ENCODE peak calls at places on chromosome 22, in five cellular contexts. One of them, this sample, is unnamed.

GRCh38 chr22:37177221-37177620 is 10.8 kb downstream of the C1QTNF6 start:
- DNase-seq in K562: no peak
- DNase-seq in GM23338: no peak
- DNase-seq in HepG2: no peak
- DNase-seq in GM12878: no peak
- DNase-seq in this sample: no peak

GRCh38 chr22:42692239-42693054 is 28.2 kb downstream of the A4GALT start:
- DNase-seq in K562: no peak
- DNase-seq in GM23338: peak
- DNase-seq in HepG2: no peak
- DNase-seq in GM12878: no peak
- DNase-seq in this sample: no peak

GRCh38 chr22:49392841-49393510 is 434.7 kb downstream of the BRD1 start:
- DNase-seq in K562: no peak
- DNase-seq in GM23338: no peak
- DNase-seq in HepG2: no peak
- DNase-seq in GM12878: no peak
- DNase-seq in this sample: no peak

GRCh38 chr22:29938285-29938693 is 55.3 kb downstream of the MTMR3 start:
- DNase-seq in K562: peak
- DNase-seq in GM23338: no peak
- DNase-seq in HepG2: no peak
- DNase-seq in GM12878: peak
- DNase-seq in this sample: no peak

GRCh38 chr22:37234736-37235711 is 9.0 kb downstream of the RAC2 start:
- DNase-seq in K562: no peak
- DNase-seq in GM23338: no peak
- DNase-seq in HepG2: no peak
- DNase-seq in GM12878: no peak
- DNase-seq in this sample: no peak

GRCh38 chr22:50544078-50544745 is 1.5 kb upstream of the KLHDC7B start:
- DNase-seq in K562: no peak
- DNase-seq in GM23338: peak
- DNase-seq in HepG2: no peak
- DNase-seq in GM12878: no peak
- DNase-seq in this sample: peak

GRCh38 chr22:49937758-49938564 is 19.5 kb downstream of the CRELD2 start:
- DNase-seq in K562: no peak
- DNase-seq in GM23338: no peak
- DNase-seq in HepG2: peak
- DNase-seq in GM12878: no peak
- DNase-seq in this sample: no peak

GRCh38 chr22:48483764-48484528 is 1343.7 kb downstream of the BRD1 start:
- DNase-seq in K562: no peak
- DNase-seq in GM23338: no peak
- DNase-seq in HepG2: no peak
- DNase-seq in GM12878: no peak
- DNase-seq in this sample: no peak

GRCh38 chr22:18970180-18970947 is 34.3 kb upstream of the PRODH start:
- DNase-seq in K562: peak
- DNase-seq in GM23338: peak
- DNase-seq in HepG2: no peak
- DNase-seq in GM12878: no peak
- DNase-seq in this sample: peak

GRCh38 chr22:38228326-38228872 is 26.6 kb downstream of the MAFF start:
- DNase-seq in K562: no peak
- DNase-seq in GM23338: no peak
- DNase-seq in HepG2: no peak
- DNase-seq in GM12878: no peak
- DNase-seq in this sample: no peak

GRCh38 chr22:39090426-39091064 is 6.5 kb upstream of the APOBEC3H start:
- DNase-seq in K562: no peak
- DNase-seq in GM23338: no peak
- DNase-seq in HepG2: no peak
- DNase-seq in GM12878: no peak
- DNase-seq in this sample: no peak

GRCh38 chr22:19832476-19833108 is 22.1 kb downstream of the GNB1L start:
- DNase-seq in K562: no peak
- DNase-seq in GM23338: no peak
- DNase-seq in HepG2: no peak
- DNase-seq in GM12878: no peak
- DNase-seq in this sample: no peak

GRCh38 chr22:40484906-40485660 is 114.7 kb downstream of the SGSM3 start:
- DNase-seq in K562: no peak
- DNase-seq in GM23338: no peak
- DNase-seq in HepG2: no peak
- DNase-seq in GM12878: no peak
- DNase-seq in this sample: no peak
- TF ChIP-seq JUNB in K562: no peak
- TF ChIP-seq JUNB in GM23338: no peak
- TF ChIP-seq JUNB in HepG2: no peak
- TF ChIP-seq JUNB in GM12878: no peak
- TF ChIP-seq JUNB in this sample: no peak

GRCh38 chr22:28016781-28017557 is 97.9 kb upstream of the PITPNB start:
- DNase-seq in K562: no peak
- DNase-seq in GM23338: no peak
- DNase-seq in HepG2: no peak
- DNase-seq in GM12878: no peak
- DNase-seq in this sample: no peak
- H3K27ac ChIP-seq in K562: no peak
- H3K27ac ChIP-seq in GM23338: no peak
- H3K27ac ChIP-seq in HepG2: no peak
- H3K27ac ChIP-seq in GM12878: no peak
- H3K27ac ChIP-seq in this sample: no peak

DNA sequence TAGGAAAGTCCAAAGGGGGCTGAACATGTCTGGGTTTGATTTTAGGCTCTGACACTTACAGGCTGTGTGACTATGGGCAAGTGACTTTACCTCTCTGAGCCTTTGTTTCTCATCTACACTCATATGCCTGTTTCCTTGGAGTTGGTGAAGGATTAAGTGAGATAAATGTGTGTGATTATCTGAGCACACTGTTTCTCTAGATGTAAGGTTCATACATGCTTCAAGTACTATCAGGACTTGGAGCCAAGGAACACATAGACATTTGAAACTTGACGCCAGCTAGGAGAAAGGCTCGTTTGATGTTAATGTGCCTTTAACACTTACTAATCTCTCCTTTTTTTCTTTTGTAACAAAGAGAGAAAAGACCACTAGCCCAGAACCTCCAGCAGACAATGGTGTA is 9.7 kb downstream of the CRYBB1 start:
- DNase-seq in K562: no peak
- DNase-seq in GM23338: no peak
- DNase-seq in HepG2: no peak
- DNase-seq in GM12878: no peak
- DNase-seq in this sample: no peak
- TF ChIP-seq JUNB in K562: no peak
- TF ChIP-seq JUNB in GM23338: no peak
- TF ChIP-seq JUNB in HepG2: no peak
- TF ChIP-seq JUNB in GM12878: no peak
- TF ChIP-seq JUNB in this sample: no peak

GRCh38 chr22:20981787-20982562 is at the start of gene LZTR1:
- DNase-seq in K562: peak
- DNase-seq in GM23338: peak
- DNase-seq in HepG2: peak
- DNase-seq in GM12878: peak
- DNase-seq in this sample: peak
- H3K27ac ChIP-seq in K562: peak
- H3K27ac ChIP-seq in GM23338: peak
- H3K27ac ChIP-seq in HepG2: peak
- H3K27ac ChIP-seq in GM12878: peak
- H3K27ac ChIP-seq in this sample: peak

GRCh38 chr22:22720201-22720723 is 75.8 kb downstream of the GGTLC2 start:
- DNase-seq in K562: peak
- DNase-seq in GM23338: peak
- DNase-seq in HepG2: peak
- DNase-seq in GM12878: peak
- DNase-seq in this sample: peak
- TF ChIP-seq JUNB in K562: no peak
- TF ChIP-seq JUNB in GM23338: no peak
- TF ChIP-seq JUNB in HepG2: no peak
- TF ChIP-seq JUNB in GM12878: no peak
- TF ChIP-seq JUNB in this sample: no peak

GRCh38 chr22:40732996-40733292 is 53.7 kb downstream of the MCHR1 start:
- DNase-seq in K562: no peak
- DNase-seq in GM23338: no peak
- DNase-seq in HepG2: no peak
- DNase-seq in GM12878: no peak
- DNase-seq in this sample: no peak

GRCh38 chr22:40729284-40729683 is 50.0 kb downstream of the MCHR1 start:
- DNase-seq in K562: no peak
- DNase-seq in GM23338: no peak
- DNase-seq in HepG2: no peak
- DNase-seq in GM12878: no peak
- DNase-seq in this sample: no peak

GRCh38 chr22:40733919-40734318 is 54.6 kb downstream of the MCHR1 start:
- DNase-seq in K562: no peak
- DNase-seq in GM23338: no peak
- DNase-seq in HepG2: no peak
- DNase-seq in GM12878: no peak
- DNase-seq in this sample: no peak

GRCh38 chr22:40727607-40728325 is 48.5 kb downstream of the MCHR1 start:
- DNase-seq in K562: no peak
- DNase-seq in GM23338: no peak
- DNase-seq in HepG2: no peak
- DNase-seq in GM12878: no peak
- DNase-seq in this sample: no peak

GRCh38 chr22:40728731-40729189 is 49.5 kb downstream of the MCHR1 start:
- DNase-seq in K562: peak
- DNase-seq in GM23338: no peak
- DNase-seq in HepG2: no peak
- DNase-seq in GM12878: no peak
- DNase-seq in this sample: no peak
- H3K27ac ChIP-seq in K562: no peak
- H3K27ac ChIP-seq in GM23338: peak
- H3K27ac ChIP-seq in HepG2: no peak
- H3K27ac ChIP-seq in GM12878: no peak
- H3K27ac ChIP-seq in this sample: no peak

GRCh38 chr22:46696614-46697013 is 41.4 kb downstream of the CERK start:
- DNase-seq in K562: no peak
- DNase-seq in GM23338: no peak
- DNase-seq in HepG2: no peak
- DNase-seq in GM12878: no peak
- DNase-seq in this sample: no peak
- TF ChIP-seq JUNB in K562: no peak
- TF ChIP-seq JUNB in GM23338: no peak
- TF ChIP-seq JUNB in HepG2: no peak
- TF ChIP-seq JUNB in GM12878: no peak
- TF ChIP-seq JUNB in this sample: no peak

GRCh38 chr22:25213221-25213620 is 6.2 kb upstream of the CRYBB2 start:
- DNase-seq in K562: no peak
- DNase-seq in GM23338: no peak
- DNase-seq in HepG2: no peak
- DNase-seq in GM12878: no peak
- DNase-seq in this sample: no peak
- H3K27ac ChIP-seq in K562: no peak
- H3K27ac ChIP-seq in GM23338: no peak
- H3K27ac ChIP-seq in HepG2: no peak
- H3K27ac ChIP-seq in GM12878: no peak
- H3K27ac ChIP-seq in this sample: no peak

GRCh38 chr22:27809226-27809625 is 7.7 kb upstream of the MN1 start:
- DNase-seq in K562: peak
- DNase-seq in GM23338: no peak
- DNase-seq in HepG2: no peak
- DNase-seq in GM12878: no peak
- DNase-seq in this sample: no peak
- TF ChIP-seq JUNB in K562: no peak
- TF ChIP-seq JUNB in GM23338: no peak
- TF ChIP-seq JUNB in HepG2: no peak
- TF ChIP-seq JUNB in GM12878: no peak
- TF ChIP-seq JUNB in this sample: no peak

GRCh38 chr22:44701824-44702478 is at the start of gene PRR5:
- DNase-seq in K562: peak
- DNase-seq in GM23338: peak
- DNase-seq in HepG2: peak
- DNase-seq in GM12878: no peak
- DNase-seq in this sample: peak
- H3K27ac ChIP-seq in K562: peak
- H3K27ac ChIP-seq in GM23338: no peak
- H3K27ac ChIP-seq in HepG2: peak
- H3K27ac ChIP-seq in GM12878: no peak
- H3K27ac ChIP-seq in this sample: peak